ENCODE peak calls at places on chromosomes 5 and 9, in four cellular contexts. Q is RWPE1, O is iris pigment epithelial cell, H is NCI-H1694. V is an unnamed sample.

GRCh38 chr5:4924581-4924980 is 215.5 kb upstream of the ADAMTS16 start:
- DNase-seq in O (peak; percentile 1), H (no peak), Q (no peak), V (no peak)

GRCh38 chr9:17402309-17402708 is 176.6 kb upstream of the SH3GL2 start:
- DNase-seq in H (peak; percentile 12), Q (peak; percentile 7), O (peak; percentile 36), V (no peak)

GRCh38 chr5:36820900-36821299 is 55.7 kb upstream of the NIPBL start:
- DNase-seq in H (no peak), Q (no peak), O (no peak), V (no peak)

GRCh38 chr9:133371261-133371711 is 4.6 kb downstream of the SURF4 start:
- DNase-seq in Q (no peak), O (peak; percentile 38), H (no peak), V (no peak)

GRCh38 chr9:97755618-97756267 is 58.6 kb upstream of the XPA start:
- DNase-seq in Q (no peak), O (no peak), H (no peak), V (no peak)

GRCh38 chr9:36034911-36035490 is 1.7 kb upstream of the RECK start:
- DNase-seq in H (no peak), Q (no peak), O (no peak), V (no peak)

GRCh38 chr5:40124367-40124766 is 555.3 kb upstream of the PTGER4 start:
- DNase-seq in O (no peak), H (no peak), Q (no peak), V (no peak)

GRCh38 chr5:83837261-83837894 is 116.7 kb upstream of the HAPLN1 start:
- DNase-seq in Q (no peak), H (no peak), O (peak; percentile 13), V (no peak)

GRCh38 chr5:114898602-114899001 is 271.1 kb downstream of the TRIM36 start:
- DNase-seq in H (no peak), O (no peak), Q (no peak), V (no peak)

GRCh38 chr5:2375796-2376195 is 375.7 kb downstream of the IRX2 start:
- DNase-seq in H (no peak), O (no peak), Q (no peak), V (no peak)

GRCh38 chr9:1216532-1216931 is 166.4 kb downstream of the DMRT2 start:
- DNase-seq in H (no peak), Q (no peak), O (no peak), V (no peak)

GRCh38 chr5:159174511-159175168 is 34.7 kb downstream of the RNF145 start:
- DNase-seq in H (no peak), Q (no peak), O (peak; percentile 59), V (no peak)

GRCh38 chr9:117000196-117000723 is 313.2 kb downstream of the TRIM32 start:
- DNase-seq in H (no peak), O (no peak), Q (no peak), V (no peak)

GRCh38 chr9:84140535-84141101 is 160.0 kb downstream of the RMI1 start:
- DNase-seq in O (peak; percentile 10), H (no peak), Q (no peak), V (no peak)

GRCh38 chr9:89878687-89879086 is 273.9 kb downstream of the GADD45G start:
- DNase-seq in H (peak; percentile 90), O (no peak), Q (no peak), V (no peak)

GRCh38 chr9:16133032-16133431 is 580.2 kb downstream of the CCDC171 start:
- DNase-seq in Q (no peak), O (no peak), H (no peak), V (no peak)

GRCh38 chr9:131402073-131402472 is 8.2 kb downstream of the PRRC2B start:
- DNase-seq in O (no peak), H (no peak), Q (no peak), V (no peak)

V was measured in iPS DF 6.9.